ENCODE peak calls at places on chromosomes 3 and 15, in ten cellular contexts. J is foreskin keratinocyte; I is tibial artery; R is colonic mucosa; S is CD4-positive, alpha-beta T cell; T is AG04450; W is RWPE1; B is HFF-Myc; F is lower lobe of right lung; N is ovary. Z is an unnamed sample.

GRCh38 chr3:62567097-62568021 is 194.0 kb upstream of the FEZF2 start:
- DNase-seq in T (peak; percentile 52), S (no peak), R (peak; percentile 21), W (peak; percentile 43), I (peak; percentile 80), F (peak; percentile 47), N (peak; percentile 38), B (peak; percentile 41), J (no peak), Z (no peak)

GRCh38 chr3:185630182-185630622 is 44.1 kb downstream of the SENP2 start:
- DNase-seq in R (peak; percentile 57), B (no peak), J (no peak), W (no peak), S (no peak), T (no peak), N (peak; percentile 44), I (no peak), F (peak; percentile 45), Z (no peak)

GRCh38 chr3:58556761-58557181 is 19.8 kb upstream of the ACOX2 start:
- DNase-seq in T (no peak), S (no peak), J (no peak), W (no peak), B (no peak), F (no peak), I (no peak), N (no peak), R (no peak), Z (no peak)

GRCh38 chr3:11480663-11481298 is 162.9 kb downstream of the VGLL4 start:
- DNase-seq in T (no peak), B (no peak), F (no peak), J (no peak), W (no peak), I (no peak), N (no peak), S (no peak), R (no peak), Z (no peak)

GRCh38 chr3:150169279-150169970 is 198.7 kb upstream of the PFN2 start:
- DNase-seq in T (no peak), B (no peak), J (no peak), F (no peak), N (no peak), W (no peak), R (no peak), S (no peak), I (no peak), Z (no peak)

GRCh38 chr3:141783632-141784031 is 20.4 kb downstream of the GRK7 start:
- DNase-seq in W (no peak), I (no peak), B (no peak), J (no peak), R (no peak), T (no peak), S (no peak), N (no peak), F (no peak), Z (no peak)

GRCh38 chr3:104825116-104825515 is 541.6 kb upstream of the ALCAM start:
- DNase-seq in R (no peak), J (no peak), S (no peak), W (no peak), T (no peak), N (no peak), F (no peak), I (no peak), B (no peak), Z (no peak)

GRCh38 chr3:30319713-30320112 is 286.7 kb upstream of the TGFBR2 start:
- DNase-seq in W (peak; percentile 41), R (peak; percentile 48), S (peak; percentile 15), B (peak; percentile 64), J (no peak), N (no peak), I (no peak), T (no peak), F (no peak), Z (no peak)

GRCh38 chr3:10883478-10884234 is 67.6 kb downstream of the SLC6A11 start:
- DNase-seq in S (no peak), R (no peak), J (no peak), W (no peak), N (no peak), F (no peak), B (no peak), I (no peak), T (no peak), Z (no peak)

GRCh38 chr3:78258798-78259197 is 1218.9 kb downstream of the ROBO2 start:
- DNase-seq in T (peak; percentile 63), R (no peak), N (no peak), F (no peak), J (peak; percentile 10), I (no peak), W (no peak), S (no peak), B (peak; percentile 55), Z (no peak)

GRCh38 chr3:85652322-85652721 is 693.5 kb downstream of the CADM2 start:
- DNase-seq in W (no peak), I (no peak), B (no peak), S (no peak), R (no peak), F (no peak), J (no peak), N (no peak), T (no peak), Z (no peak)

GRCh38 chr15:50219820-50220219 is 37.8 kb downstream of the SLC27A2 start:
- DNase-seq in T (no peak), W (no peak), R (no peak), B (no peak), N (no peak), F (no peak), S (no peak), I (no peak), J (peak; percentile 30), Z (no peak)

DNA sequence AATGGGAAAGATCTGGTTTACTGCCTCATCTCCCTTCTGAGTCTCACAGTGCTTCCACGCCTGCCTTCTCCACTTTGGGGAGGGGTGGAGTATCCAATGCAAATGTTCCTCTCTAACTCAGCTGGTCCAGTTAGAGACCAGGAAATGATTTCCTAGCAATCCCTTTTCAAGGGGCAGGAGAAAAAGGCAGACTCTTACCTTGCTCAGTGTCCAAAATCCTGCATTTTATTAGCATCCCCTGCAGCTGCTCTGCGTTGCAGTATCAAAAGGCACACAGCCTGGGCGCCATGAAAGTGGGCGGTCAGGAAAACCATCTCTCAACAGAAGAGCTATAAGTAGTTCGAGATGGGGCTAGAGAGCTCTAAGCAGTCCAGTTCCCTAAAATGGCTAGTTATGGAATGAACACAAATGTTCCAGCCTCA is 451.6 kb downstream of the FOXP1 start:
- DNase-seq in J (no peak), R (peak; percentile 69), S (no peak), B (no peak), N (no peak), F (no peak), I (no peak), T (no peak), W (no peak), Z (no peak)
- TF ChIP-seq CTCF in J (no peak), R (no peak), S (no peak), B (no peak), N (no peak), F (no peak), I (no peak), T (no peak), W (no peak), Z (no peak)

GRCh38 chr3:126578702-126579101 is 20.0 kb upstream of the C3orf22 start:
- DNase-seq in T (no peak), I (no peak), S (no peak), J (no peak), F (no peak), W (no peak), B (no peak), N (no peak), R (no peak), Z (no peak)

GRCh38 chr3:126577256-126577655 is 18.5 kb upstream of the C3orf22 start:
- DNase-seq in T (no peak), I (no peak), J (no peak), R (no peak), S (no peak), N (no peak), W (no peak), B (no peak), F (no peak), Z (no peak)

GRCh38 chr3:126581569-126581968 is 22.8 kb upstream of the C3orf22 start:
- DNase-seq in J (no peak), F (no peak), S (no peak), T (no peak), N (no peak), R (no peak), W (no peak), B (no peak), I (no peak), Z (no peak)

DNA sequence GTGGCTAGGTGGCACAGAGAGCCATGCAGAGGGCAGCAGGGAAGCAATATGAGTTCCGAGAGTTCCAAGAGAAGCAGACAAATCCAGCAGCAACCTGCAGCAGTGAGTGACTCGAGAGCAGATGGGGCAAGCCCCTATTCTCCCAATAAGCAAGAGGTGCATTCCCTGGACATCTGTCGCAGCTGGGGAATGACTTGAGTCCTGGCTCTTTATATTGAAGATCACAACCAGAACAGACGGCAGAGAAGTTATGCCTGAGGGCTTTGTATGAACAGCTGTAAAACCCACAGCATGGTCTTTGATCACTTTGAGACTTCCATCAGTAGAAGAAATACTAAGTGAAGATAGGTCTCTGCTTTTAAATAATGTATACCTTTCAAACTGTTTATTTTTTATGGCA is 23.6 kb upstream of the C3orf22 start:
- DNase-seq in N (no peak), F (no peak), J (no peak), I (no peak), B (no peak), T (no peak), S (no peak), W (no peak), R (no peak), Z (no peak)
- TF ChIP-seq CTCF in N (no peak), F (no peak), J (no peak), I (no peak), B (no peak), T (no peak), S (no peak), W (no peak), R (no peak), Z (no peak)

DNA sequence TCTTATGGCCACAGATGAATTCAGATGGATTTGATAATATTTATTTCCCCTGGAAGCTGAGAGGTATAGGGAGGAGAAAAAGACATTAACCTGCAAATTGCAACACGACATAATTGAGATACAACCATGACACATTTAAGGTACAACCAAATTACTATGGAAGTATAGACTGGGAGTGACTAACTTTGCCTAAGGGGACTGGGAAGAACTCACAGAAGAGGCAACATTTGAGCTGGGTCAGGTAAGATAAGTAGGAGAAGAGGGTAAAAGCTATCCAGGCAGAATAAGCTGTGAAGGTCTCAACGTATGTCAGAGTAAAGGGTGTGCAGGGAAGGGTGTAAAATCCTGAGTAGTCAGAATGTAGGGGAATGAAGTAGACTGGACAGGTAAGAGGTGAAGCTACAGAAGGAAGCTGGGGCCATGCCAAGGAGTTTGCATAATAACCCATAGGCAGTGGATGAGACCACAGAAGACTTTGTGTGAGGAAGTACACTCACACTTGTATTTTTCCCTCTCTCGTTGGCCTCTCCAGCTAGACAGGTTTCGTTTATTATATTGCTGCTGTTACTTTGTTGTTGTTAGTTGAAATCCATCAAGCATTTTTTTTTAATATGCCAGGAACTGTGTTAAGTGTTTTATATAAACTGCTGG is 28.0 kb upstream of the PTX3 start:
- DNase-seq in B (no peak), S (no peak), W (no peak), R (no peak), N (no peak), T (no peak), I (no peak), J (peak; percentile 51), F (peak; percentile 47), Z (no peak)
- TF ChIP-seq CTCF in B (no peak), S (no peak), W (no peak), R (no peak), N (no peak), T (no peak), I (no peak), J (no peak), F (no peak), Z (no peak)

GRCh38 chr3:47588587-47588986 is 9.9 kb upstream of the CSPG5 start:
- DNase-seq in W (no peak), T (no peak), B (no peak), F (no peak), I (no peak), S (no peak), R (no peak), J (no peak), N (no peak), Z (no peak)
- TF ChIP-seq CTCF in W (no peak), T (no peak), B (no peak), F (no peak), I (no peak), S (no peak), R (no peak), J (no peak), N (no peak), Z (no peak)